ENCODE peak calls at places on chromosomes 2 and 18, in ten cellular contexts. One of them, this sample, is unnamed.

GRCh38 chr2:28345619-28346018 is 47.0 kb upstream of the FOSL2 start:
- DNase-seq in left colon: peak; percentile 10
- DNase-seq in nucleus accumbens: no peak
- DNase-seq in AG09309: no peak
- DNase-seq in heart right ventricle: no peak
- DNase-seq in adipocyte: no peak
- DNase-seq in MCF 10A: no peak
- DNase-seq in stomach: no peak
- DNase-seq in GM23248: no peak
- DNase-seq in A172: no peak
- DNase-seq in this sample: no peak

GRCh38 chr2:110993557-110994231 is 127.0 kb upstream of the BCL2L11 start:
- DNase-seq in left colon: no peak
- DNase-seq in nucleus accumbens: no peak
- DNase-seq in AG09309: no peak
- DNase-seq in heart right ventricle: peak; percentile 19
- DNase-seq in adipocyte: no peak
- DNase-seq in MCF 10A: peak; percentile 56
- DNase-seq in stomach: peak; percentile 51
- DNase-seq in GM23248: no peak
- DNase-seq in A172: peak; percentile 16
- DNase-seq in this sample: no peak

GRCh38 chr2:11243512-11243911 is 88.2 kb downstream of the SLC66A3 start:
- DNase-seq in left colon: no peak
- DNase-seq in nucleus accumbens: no peak
- DNase-seq in AG09309: no peak
- DNase-seq in heart right ventricle: no peak
- DNase-seq in adipocyte: no peak
- DNase-seq in MCF 10A: no peak
- DNase-seq in stomach: no peak
- DNase-seq in GM23248: no peak
- DNase-seq in A172: no peak
- DNase-seq in this sample: no peak

GRCh38 chr2:223036756-223037432 is 15.1 kb upstream of the KCNE4 start:
- DNase-seq in left colon: no peak
- DNase-seq in nucleus accumbens: no peak
- DNase-seq in AG09309: no peak
- DNase-seq in heart right ventricle: no peak
- DNase-seq in adipocyte: no peak
- DNase-seq in MCF 10A: no peak
- DNase-seq in stomach: no peak
- DNase-seq in GM23248: no peak
- DNase-seq in A172: no peak
- DNase-seq in this sample: no peak

GRCh38 chr2:186486651-186487647 is 889 bp downstream of the ZC3H15 start:
- DNase-seq in left colon: no peak
- DNase-seq in nucleus accumbens: no peak
- DNase-seq in AG09309: no peak
- DNase-seq in heart right ventricle: no peak
- DNase-seq in adipocyte: peak; percentile 53
- DNase-seq in MCF 10A: peak; percentile 47
- DNase-seq in stomach: no peak
- DNase-seq in GM23248: peak; percentile 55
- DNase-seq in A172: no peak
- DNase-seq in this sample: no peak

GRCh38 chr2:149901231-149901859 is 313.8 kb upstream of the MMADHC start:
- DNase-seq in left colon: no peak
- DNase-seq in nucleus accumbens: no peak
- DNase-seq in AG09309: no peak
- DNase-seq in heart right ventricle: no peak
- DNase-seq in adipocyte: no peak
- DNase-seq in MCF 10A: no peak
- DNase-seq in stomach: no peak
- DNase-seq in GM23248: peak; percentile 51
- DNase-seq in A172: no peak
- DNase-seq in this sample: no peak

GRCh38 chr18:48213791-48214190 is 195.4 kb downstream of the ZBTB7C start:
- DNase-seq in left colon: no peak
- DNase-seq in nucleus accumbens: no peak
- DNase-seq in AG09309: no peak
- DNase-seq in heart right ventricle: no peak
- DNase-seq in adipocyte: no peak
- DNase-seq in MCF 10A: no peak
- DNase-seq in stomach: no peak
- DNase-seq in GM23248: no peak
- DNase-seq in A172: no peak
- DNase-seq in this sample: no peak

GRCh38 chr2:198861080-198861479 is 596.7 kb downstream of the SATB2 start:
- DNase-seq in left colon: no peak
- DNase-seq in nucleus accumbens: no peak
- DNase-seq in AG09309: no peak
- DNase-seq in heart right ventricle: no peak
- DNase-seq in adipocyte: no peak
- DNase-seq in MCF 10A: no peak
- DNase-seq in stomach: no peak
- DNase-seq in GM23248: no peak
- DNase-seq in A172: no peak
- DNase-seq in this sample: no peak

GRCh38 chr2:121529439-121530209 is 1.1 kb upstream of the RNU4ATAC start:
- DNase-seq in left colon: peak; percentile 63
- DNase-seq in nucleus accumbens: peak; percentile 74
- DNase-seq in AG09309: no peak
- DNase-seq in heart right ventricle: peak; percentile 77
- DNase-seq in adipocyte: peak; percentile 70
- DNase-seq in MCF 10A: peak; percentile 45
- DNase-seq in stomach: peak; percentile 44
- DNase-seq in GM23248: peak; percentile 57
- DNase-seq in A172: peak; percentile 26
- DNase-seq in this sample: peak; percentile 72

GRCh38 chr18:50161806-50162205 is 33.1 kb downstream of the MYO5B start:
- DNase-seq in left colon: no peak
- DNase-seq in nucleus accumbens: no peak
- DNase-seq in AG09309: no peak
- DNase-seq in heart right ventricle: no peak
- DNase-seq in adipocyte: no peak
- DNase-seq in MCF 10A: peak; percentile 36
- DNase-seq in stomach: no peak
- DNase-seq in GM23248: no peak
- DNase-seq in A172: no peak
- DNase-seq in this sample: no peak

GRCh38 chr2:165161510-165161909 is 42.3 kb downstream of the SCN3A start:
- DNase-seq in left colon: no peak
- DNase-seq in nucleus accumbens: no peak
- DNase-seq in AG09309: peak; percentile 29
- DNase-seq in heart right ventricle: no peak
- DNase-seq in adipocyte: peak; percentile 71
- DNase-seq in MCF 10A: no peak
- DNase-seq in stomach: no peak
- DNase-seq in GM23248: peak; percentile 4
- DNase-seq in A172: peak; percentile 42
- DNase-seq in this sample: no peak